ENCODE peak calls at places on chromosomes 5 and 9, in four cellular contexts. One of them, this sample, is unnamed.

GRCh38 chr5:123718238-123718637 is 206.3 kb downstream of the CSNK1G3 start:
- DNase-seq in transverse colon: no peak
- DNase-seq in caudate nucleus: no peak
- DNase-seq in AG08396: no peak
- DNase-seq in this sample: no peak

GRCh38 chr5:126120939-126121338 is 302.3 kb upstream of the GRAMD2B start:
- DNase-seq in transverse colon: no peak
- DNase-seq in caudate nucleus: no peak
- DNase-seq in AG08396: no peak
- DNase-seq in this sample: no peak

GRCh38 chr5:28809811-28810750 is 1771.7 kb upstream of the CDH9 start:
- DNase-seq in transverse colon: no peak
- DNase-seq in caudate nucleus: no peak
- DNase-seq in AG08396: peak
- DNase-seq in this sample: no peak

GRCh38 chr5:43008369-43009158 is 31.6 kb downstream of the ANXA2R start:
- DNase-seq in transverse colon: peak
- DNase-seq in caudate nucleus: peak
- DNase-seq in AG08396: peak
- DNase-seq in this sample: peak

GRCh38 chr5:37417347-37417746 is 38.2 kb downstream of the WDR70 start:
- DNase-seq in transverse colon: no peak
- DNase-seq in caudate nucleus: no peak
- DNase-seq in AG08396: no peak
- DNase-seq in this sample: no peak

GRCh38 chr5:150661086-150661485 is at the start of gene MYOZ3:
- DNase-seq in transverse colon: no peak
- DNase-seq in caudate nucleus: no peak
- DNase-seq in AG08396: no peak
- DNase-seq in this sample: peak

GRCh38 chr9:29044959-29045358 is 1471.7 kb upstream of the C9orf72 start:
- DNase-seq in transverse colon: no peak
- DNase-seq in caudate nucleus: no peak
- DNase-seq in AG08396: no peak
- DNase-seq in this sample: no peak

GRCh38 chr5:54975701-54976100 is 9.7 kb downstream of the ESM1 start:
- DNase-seq in transverse colon: no peak
- DNase-seq in caudate nucleus: no peak
- DNase-seq in AG08396: no peak
- DNase-seq in this sample: no peak

GRCh38 chr5:55223219-55223987 is 3.7 kb downstream of the MCIDAS start:
- DNase-seq in transverse colon: no peak
- DNase-seq in caudate nucleus: no peak
- DNase-seq in AG08396: no peak
- DNase-seq in this sample: no peak

GRCh38 chr5:5980601-5981000 is 397.7 kb downstream of the MED10 start:
- DNase-seq in transverse colon: no peak
- DNase-seq in caudate nucleus: no peak
- DNase-seq in AG08396: no peak
- DNase-seq in this sample: no peak

GRCh38 chr9:11618241-11618805 is 1005.5 kb upstream of the PTPRD start:
- DNase-seq in transverse colon: no peak
- DNase-seq in caudate nucleus: no peak
- DNase-seq in AG08396: no peak
- DNase-seq in this sample: no peak

This sample was measured in aorta.